ENCODE peak calls at places on chromosomes 1 and 21, in eight cellular contexts. One of them, this sample, is unnamed.

GRCh38 chr21:28776251-28776650 is 216.4 kb downstream of the LTN1 start:
- DNase-seq in ACHN: no peak
- DNase-seq in small intestine: no peak
- DNase-seq in NCI-H510A treated with DMSO at 0.1 percent for 48 hours: no peak
- DNase-seq in HTR-8/SVneo: no peak
- DNase-seq in natural killer cell: no peak
- DNase-seq in immature natural killer cell: no peak
- DNase-seq in PC-3: peak
- DNase-seq in this sample: no peak

GRCh38 chr1:13583592-13583963 is at the start of gene PDPN:
- DNase-seq in ACHN: no peak
- DNase-seq in small intestine: no peak
- DNase-seq in NCI-H510A treated with DMSO at 0.1 percent for 48 hours: no peak
- DNase-seq in HTR-8/SVneo: peak
- DNase-seq in natural killer cell: no peak
- DNase-seq in immature natural killer cell: no peak
- DNase-seq in PC-3: no peak
- DNase-seq in this sample: no peak

GRCh38 chr1:201614262-201615015 is 75.5 kb downstream of the NAV1 start:
- DNase-seq in ACHN: no peak
- DNase-seq in small intestine: no peak
- DNase-seq in NCI-H510A treated with DMSO at 0.1 percent for 48 hours: no peak
- DNase-seq in HTR-8/SVneo: no peak
- DNase-seq in natural killer cell: no peak
- DNase-seq in immature natural killer cell: no peak
- DNase-seq in PC-3: no peak
- DNase-seq in this sample: no peak

GRCh38 chr1:168341576-168341975 is 60.9 kb downstream of the TBX19 start:
- DNase-seq in ACHN: no peak
- DNase-seq in small intestine: no peak
- DNase-seq in NCI-H510A treated with DMSO at 0.1 percent for 48 hours: no peak
- DNase-seq in HTR-8/SVneo: no peak
- DNase-seq in natural killer cell: no peak
- DNase-seq in immature natural killer cell: no peak
- DNase-seq in PC-3: peak
- DNase-seq in this sample: peak

GRCh38 chr1:221439734-221440436 is 302.0 kb downstream of the DUSP10 start:
- DNase-seq in ACHN: peak
- DNase-seq in small intestine: no peak
- DNase-seq in NCI-H510A treated with DMSO at 0.1 percent for 48 hours: no peak
- DNase-seq in HTR-8/SVneo: peak
- DNase-seq in natural killer cell: no peak
- DNase-seq in immature natural killer cell: no peak
- DNase-seq in PC-3: peak
- DNase-seq in this sample: peak

GRCh38 chr1:41672641-41673313 is 188.3 kb upstream of the EDN2 start:
- DNase-seq in ACHN: no peak
- DNase-seq in small intestine: no peak
- DNase-seq in NCI-H510A treated with DMSO at 0.1 percent for 48 hours: no peak
- DNase-seq in HTR-8/SVneo: no peak
- DNase-seq in natural killer cell: no peak
- DNase-seq in immature natural killer cell: no peak
- DNase-seq in PC-3: no peak
- DNase-seq in this sample: no peak

GRCh38 chr1:246959944-246960693 is 28.4 kb upstream of the AHCTF1 start:
- DNase-seq in ACHN: no peak
- DNase-seq in small intestine: no peak
- DNase-seq in NCI-H510A treated with DMSO at 0.1 percent for 48 hours: no peak
- DNase-seq in HTR-8/SVneo: no peak
- DNase-seq in natural killer cell: no peak
- DNase-seq in immature natural killer cell: no peak
- DNase-seq in PC-3: no peak
- DNase-seq in this sample: no peak

GRCh38 chr1:44408181-44409018 is 3.3 kb downstream of the RNF220 start:
- DNase-seq in ACHN: no peak
- DNase-seq in small intestine: peak
- DNase-seq in NCI-H510A treated with DMSO at 0.1 percent for 48 hours: peak
- DNase-seq in HTR-8/SVneo: no peak
- DNase-seq in natural killer cell: no peak
- DNase-seq in immature natural killer cell: no peak
- DNase-seq in PC-3: no peak
- DNase-seq in this sample: no peak

GRCh38 chr21:42781981-42782722 is 97.2 kb downstream of the WDR4 start:
- DNase-seq in ACHN: no peak
- DNase-seq in small intestine: peak
- DNase-seq in NCI-H510A treated with DMSO at 0.1 percent for 48 hours: no peak
- DNase-seq in HTR-8/SVneo: no peak
- DNase-seq in natural killer cell: no peak
- DNase-seq in immature natural killer cell: no peak
- DNase-seq in PC-3: no peak
- DNase-seq in this sample: no peak

GRCh38 chr1:177847843-177848242 is 122.0 kb downstream of the SEC16B start:
- DNase-seq in ACHN: no peak
- DNase-seq in small intestine: no peak
- DNase-seq in NCI-H510A treated with DMSO at 0.1 percent for 48 hours: no peak
- DNase-seq in HTR-8/SVneo: no peak
- DNase-seq in natural killer cell: no peak
- DNase-seq in immature natural killer cell: no peak
- DNase-seq in PC-3: peak
- DNase-seq in this sample: no peak

GRCh38 chr1:60280256-60280655 is 206.7 kb upstream of the C1orf87 start:
- DNase-seq in ACHN: no peak
- DNase-seq in small intestine: no peak
- DNase-seq in NCI-H510A treated with DMSO at 0.1 percent for 48 hours: no peak
- DNase-seq in HTR-8/SVneo: no peak
- DNase-seq in natural killer cell: no peak
- DNase-seq in immature natural killer cell: no peak
- DNase-seq in PC-3: no peak
- DNase-seq in this sample: peak

GRCh38 chr21:31509108-31510017 is 150.1 kb upstream of the SOD1 start:
- DNase-seq in ACHN: peak
- DNase-seq in small intestine: peak
- DNase-seq in NCI-H510A treated with DMSO at 0.1 percent for 48 hours: peak
- DNase-seq in HTR-8/SVneo: peak
- DNase-seq in natural killer cell: peak
- DNase-seq in immature natural killer cell: peak
- DNase-seq in PC-3: peak
- DNase-seq in this sample: peak

GRCh38 chr1:235336903-235337302 is 8.5 kb downstream of the GGPS1 start:
- DNase-seq in ACHN: peak
- DNase-seq in small intestine: peak
- DNase-seq in NCI-H510A treated with DMSO at 0.1 percent for 48 hours: no peak
- DNase-seq in HTR-8/SVneo: no peak
- DNase-seq in natural killer cell: no peak
- DNase-seq in immature natural killer cell: peak
- DNase-seq in PC-3: no peak
- DNase-seq in this sample: no peak

GRCh38 chr1:36653850-36654249 is 171.1 kb upstream of the CSF3R start:
- DNase-seq in ACHN: no peak
- DNase-seq in small intestine: no peak
- DNase-seq in NCI-H510A treated with DMSO at 0.1 percent for 48 hours: no peak
- DNase-seq in HTR-8/SVneo: no peak
- DNase-seq in natural killer cell: no peak
- DNase-seq in immature natural killer cell: no peak
- DNase-seq in PC-3: peak
- DNase-seq in this sample: peak

GRCh38 chr1:168333562-168334256 is 53.0 kb downstream of the TBX19 start:
- DNase-seq in ACHN: no peak
- DNase-seq in small intestine: peak
- DNase-seq in NCI-H510A treated with DMSO at 0.1 percent for 48 hours: no peak
- DNase-seq in HTR-8/SVneo: no peak
- DNase-seq in natural killer cell: no peak
- DNase-seq in immature natural killer cell: no peak
- DNase-seq in PC-3: no peak
- DNase-seq in this sample: no peak

GRCh38 chr1:77900687-77901293 is 12.4 kb downstream of the NEXN start:
- DNase-seq in ACHN: peak
- DNase-seq in small intestine: peak
- DNase-seq in NCI-H510A treated with DMSO at 0.1 percent for 48 hours: peak
- DNase-seq in HTR-8/SVneo: peak
- DNase-seq in natural killer cell: no peak
- DNase-seq in immature natural killer cell: no peak
- DNase-seq in PC-3: peak
- DNase-seq in this sample: peak

This sample was measured in foreskin melanocyte.